ENCODE peak calls at places on chromosomes 16 and 17, in five cellular contexts. N, O, U, J and Y are unnamed samples.

GRCh38 chr16:7653746-7654145 is 321.1 kb downstream of the RBFOX1 start:
- DNase-seq in N (no peak), O (no peak), U (no peak), J (no peak), Y (no peak)

GRCh38 chr16:83771306-83771942 is 36.4 kb upstream of the HSBP1 start:
- DNase-seq in N (peak), O (no peak), U (no peak), J (no peak), Y (no peak)

GRCh38 chr17:41772586-41773189 is 13.8 kb downstream of the JUP start:
- DNase-seq in N (no peak), O (no peak), U (no peak), J (no peak), Y (no peak)

GRCh38 chr16:88451586-88452484 is 1.2 kb upstream of the ZFPM1 start:
- DNase-seq in N (no peak), O (peak), U (no peak), J (no peak), Y (no peak)

GRCh38 chr17:38926290-38927070 is 1.1 kb downstream of the LASP1NB start:
- DNase-seq in N (no peak), O (no peak), U (no peak), J (peak), Y (no peak)

GRCh38 chr16:81684901-81685300 is 94.2 kb upstream of the PLCG2 start:
- DNase-seq in N (no peak), O (no peak), U (no peak), J (no peak), Y (no peak)

GRCh38 chr16:86557587-86557986 is 2.6 kb upstream of the MTHFSD start:
- DNase-seq in N (no peak), O (no peak), U (no peak), J (no peak), Y (no peak)

GRCh38 chr16:15816228-15816627 is 40.6 kb downstream of the MYH11 start:
- DNase-seq in N (no peak), O (no peak), U (no peak), J (no peak), Y (no peak)

GRCh38 chr17:38917259-38917658 is 8.2 kb upstream of the LASP1NB start:
- DNase-seq in N (no peak), O (peak), U (no peak), J (no peak), Y (no peak)

GRCh38 chr16:30183961-30184429 is 593 bp downstream of the CORO1A start:
- DNase-seq in N (no peak), O (peak), U (no peak), J (no peak), Y (peak)